ENCODE peak calls at places on chromosomes 5 and 9, in four cellular contexts. One of them, this sample, is unnamed.

GRCh38 chr5:71887680-71888079 is 168.6 kb downstream of the CARTPT start:
- DNase-seq in GM23338: peak
- DNase-seq in testis: peak
- DNase-seq in GM20000: peak
- DNase-seq in this sample: peak

GRCh38 chr9:136653323-136654064 is 9.2 kb upstream of the EGFL7 start:
- DNase-seq in GM23338: no peak
- DNase-seq in testis: no peak
- DNase-seq in GM20000: no peak
- DNase-seq in this sample: no peak

GRCh38 chr5:38291355-38291754 is 33.0 kb downstream of the EGFLAM start:
- DNase-seq in GM23338: no peak
- DNase-seq in testis: no peak
- DNase-seq in GM20000: no peak
- DNase-seq in this sample: no peak

GRCh38 chr5:18394154-18394804 is 760.0 kb downstream of the TAF11L14 start:
- DNase-seq in GM23338: peak
- DNase-seq in testis: peak
- DNase-seq in GM20000: peak
- DNase-seq in this sample: peak

GRCh38 chr5:135737701-135738563 is 96.5 kb upstream of the SLC25A48 start:
- DNase-seq in GM23338: no peak
- DNase-seq in testis: no peak
- DNase-seq in GM20000: no peak
- DNase-seq in this sample: no peak

GRCh38 chr9:87167161-87167560 is 219.9 kb upstream of the GAS1 start:
- DNase-seq in GM23338: peak
- DNase-seq in testis: no peak
- DNase-seq in GM20000: no peak
- DNase-seq in this sample: no peak

GRCh38 chr5:106185661-106186081 is 1485.1 kb downstream of the EFNA5 start:
- DNase-seq in GM23338: no peak
- DNase-seq in testis: no peak
- DNase-seq in GM20000: no peak
- DNase-seq in this sample: no peak

GRCh38 chr9:73583590-73583989 is 431.9 kb downstream of the ANXA1 start:
- DNase-seq in GM23338: no peak
- DNase-seq in testis: no peak
- DNase-seq in GM20000: no peak
- DNase-seq in this sample: no peak

GRCh38 chr5:74648835-74649286 is 8.3 kb upstream of the ENC1 start:
- DNase-seq in GM23338: peak
- DNase-seq in testis: peak
- DNase-seq in GM20000: peak
- DNase-seq in this sample: peak

GRCh38 chr5:179110528-179110927 is 50.4 kb downstream of the ZNF354C start:
- DNase-seq in GM23338: no peak
- DNase-seq in testis: peak
- DNase-seq in GM20000: peak
- DNase-seq in this sample: no peak

GRCh38 chr5:110653231-110653970 is 73.1 kb downstream of the TMEM232 start:
- DNase-seq in GM23338: no peak
- DNase-seq in testis: no peak
- DNase-seq in GM20000: no peak
- DNase-seq in this sample: no peak

GRCh38 chr5:74040811-74041491 is 415.0 kb downstream of the ARHGEF28 start:
- DNase-seq in GM23338: no peak
- DNase-seq in testis: no peak
- DNase-seq in GM20000: no peak
- DNase-seq in this sample: no peak

GRCh38 chr5:135393691-135394090 is 5.3 kb downstream of the MACROH2A1 start:
- DNase-seq in GM23338: no peak
- DNase-seq in testis: no peak
- DNase-seq in GM20000: no peak
- DNase-seq in this sample: no peak

GRCh38 chr5:149466457-149466972 is 84.7 kb downstream of the CSNK1A1 start:
- DNase-seq in GM23338: no peak
- DNase-seq in testis: no peak
- DNase-seq in GM20000: no peak
- DNase-seq in this sample: no peak

GRCh38 chr9:70868661-70869652 is 252.5 kb downstream of the TRPM3 start:
- DNase-seq in GM23338: no peak
- DNase-seq in testis: peak
- DNase-seq in GM20000: no peak
- DNase-seq in this sample: no peak

GRCh38 chr9:120841930-120842684 is 615 bp downstream of the PSMD5 start:
- DNase-seq in GM23338: peak
- DNase-seq in testis: no peak
- DNase-seq in GM20000: peak
- DNase-seq in this sample: no peak

GRCh38 chr5:173308226-173308625 is 20.0 kb downstream of the STC2 start:
- DNase-seq in GM23338: no peak
- DNase-seq in testis: no peak
- DNase-seq in GM20000: no peak
- DNase-seq in this sample: no peak

GRCh38 chr5:4294878-4295277 is 699.2 kb downstream of the IRX1 start:
- DNase-seq in GM23338: no peak
- DNase-seq in testis: no peak
- DNase-seq in GM20000: no peak
- DNase-seq in this sample: no peak

GRCh38 chr5:169161022-169161680 is 139.8 kb downstream of the SLIT3 start:
- DNase-seq in GM23338: peak
- DNase-seq in testis: no peak
- DNase-seq in GM20000: no peak
- DNase-seq in this sample: no peak

DNA sequence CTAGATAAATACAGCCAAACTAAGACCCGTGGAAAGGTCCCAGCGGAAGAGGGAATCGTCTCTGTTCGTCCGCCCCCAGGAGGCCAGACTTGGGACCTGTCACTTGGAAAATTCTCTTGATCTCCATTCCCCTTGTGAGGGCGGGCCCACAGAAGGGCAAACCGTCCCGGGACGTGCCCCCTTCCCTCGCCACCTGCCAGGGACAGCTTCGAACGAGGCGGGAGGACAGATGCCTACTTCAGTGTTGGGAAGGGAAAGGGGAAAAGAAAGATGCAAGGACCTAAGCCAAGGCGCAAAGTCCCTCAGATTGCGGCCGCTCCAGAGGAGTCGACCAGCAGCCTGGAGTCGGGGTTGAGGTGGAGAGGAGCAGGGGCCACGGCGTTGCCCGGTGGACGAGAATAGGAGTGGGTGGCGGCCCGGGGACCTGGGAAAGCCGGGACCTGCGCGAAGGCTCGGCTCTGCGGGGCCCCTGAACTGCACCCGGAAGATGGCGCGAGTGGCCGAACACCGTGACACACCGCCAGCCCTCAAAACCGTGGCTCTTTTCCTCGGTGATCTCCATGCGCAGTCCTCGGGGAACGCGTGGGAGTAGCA is 4.4 kb upstream of the EBF1 start:
- DNase-seq in GM23338: peak
- DNase-seq in testis: peak
- DNase-seq in GM20000: no peak
- DNase-seq in this sample: peak
- TF ChIP-seq CTCF in GM23338: peak
- TF ChIP-seq CTCF in testis: peak
- TF ChIP-seq CTCF in GM20000: no peak
- TF ChIP-seq CTCF in this sample: peak

GRCh38 chr9:74742792-74743389 is 144.8 kb downstream of the TRPM6 start:
- DNase-seq in GM23338: peak
- DNase-seq in testis: peak
- DNase-seq in GM20000: peak
- DNase-seq in this sample: no peak
- TF ChIP-seq CTCF in GM23338: peak
- TF ChIP-seq CTCF in testis: peak
- TF ChIP-seq CTCF in GM20000: peak
- TF ChIP-seq CTCF in this sample: peak

GRCh38 chr9:34372598-34373011 is 4.1 kb downstream of the MYORG start:
- DNase-seq in GM23338: peak
- DNase-seq in testis: peak
- DNase-seq in GM20000: no peak
- DNase-seq in this sample: no peak
- TF ChIP-seq CTCF in GM23338: no peak
- TF ChIP-seq CTCF in testis: no peak
- TF ChIP-seq CTCF in GM20000: no peak
- TF ChIP-seq CTCF in this sample: no peak

GRCh38 chr9:130895038-130895437 is 1.6 kb downstream of the QRFP start:
- DNase-seq in GM23338: no peak
- DNase-seq in testis: no peak
- DNase-seq in GM20000: no peak
- DNase-seq in this sample: no peak

GRCh38 chr9:130891699-130892502 is 4.7 kb downstream of the QRFP start:
- DNase-seq in GM23338: no peak
- DNase-seq in testis: peak
- DNase-seq in GM20000: no peak
- DNase-seq in this sample: no peak

GRCh38 chr9:130892503-130893249 is 3.9 kb downstream of the QRFP start:
- DNase-seq in GM23338: no peak
- DNase-seq in testis: no peak
- DNase-seq in GM20000: no peak
- DNase-seq in this sample: no peak

GRCh38 chr9:130894546-130894945 is 2.1 kb downstream of the QRFP start:
- DNase-seq in GM23338: no peak
- DNase-seq in testis: peak
- DNase-seq in GM20000: no peak
- DNase-seq in this sample: no peak

GRCh38 chr9:130893250-130894101 is 3.1 kb downstream of the QRFP start:
- DNase-seq in GM23338: no peak
- DNase-seq in testis: peak
- DNase-seq in GM20000: no peak
- DNase-seq in this sample: no peak
- TF ChIP-seq CTCF in GM23338: peak
- TF ChIP-seq CTCF in testis: peak
- TF ChIP-seq CTCF in GM20000: no peak
- TF ChIP-seq CTCF in this sample: peak

GRCh38 chr5:42995152-42995751 is 44.9 kb downstream of the ANXA2R start:
- DNase-seq in GM23338: no peak
- DNase-seq in testis: no peak
- DNase-seq in GM20000: no peak
- DNase-seq in this sample: no peak
- TF ChIP-seq CTCF in GM23338: no peak
- TF ChIP-seq CTCF in testis: no peak
- TF ChIP-seq CTCF in GM20000: no peak
- TF ChIP-seq CTCF in this sample: no peak

GRCh38 chr5:154189819-154190651 is 498 bp upstream of the GALNT10 start:
- DNase-seq in GM23338: peak
- DNase-seq in testis: peak
- DNase-seq in GM20000: peak
- DNase-seq in this sample: peak

GRCh38 chr5:154190652-154191304 is at the start of gene GALNT10:
- DNase-seq in GM23338: peak
- DNase-seq in testis: peak
- DNase-seq in GM20000: peak
- DNase-seq in this sample: peak

GRCh38 chr5:154193176-154193575 is 2.6 kb downstream of the GALNT10 start:
- DNase-seq in GM23338: no peak
- DNase-seq in testis: no peak
- DNase-seq in GM20000: no peak
- DNase-seq in this sample: no peak

GRCh38 chr5:154193636-154194035 is 3.1 kb downstream of the GALNT10 start:
- DNase-seq in GM23338: no peak
- DNase-seq in testis: no peak
- DNase-seq in GM20000: no peak
- DNase-seq in this sample: no peak

DNA sequence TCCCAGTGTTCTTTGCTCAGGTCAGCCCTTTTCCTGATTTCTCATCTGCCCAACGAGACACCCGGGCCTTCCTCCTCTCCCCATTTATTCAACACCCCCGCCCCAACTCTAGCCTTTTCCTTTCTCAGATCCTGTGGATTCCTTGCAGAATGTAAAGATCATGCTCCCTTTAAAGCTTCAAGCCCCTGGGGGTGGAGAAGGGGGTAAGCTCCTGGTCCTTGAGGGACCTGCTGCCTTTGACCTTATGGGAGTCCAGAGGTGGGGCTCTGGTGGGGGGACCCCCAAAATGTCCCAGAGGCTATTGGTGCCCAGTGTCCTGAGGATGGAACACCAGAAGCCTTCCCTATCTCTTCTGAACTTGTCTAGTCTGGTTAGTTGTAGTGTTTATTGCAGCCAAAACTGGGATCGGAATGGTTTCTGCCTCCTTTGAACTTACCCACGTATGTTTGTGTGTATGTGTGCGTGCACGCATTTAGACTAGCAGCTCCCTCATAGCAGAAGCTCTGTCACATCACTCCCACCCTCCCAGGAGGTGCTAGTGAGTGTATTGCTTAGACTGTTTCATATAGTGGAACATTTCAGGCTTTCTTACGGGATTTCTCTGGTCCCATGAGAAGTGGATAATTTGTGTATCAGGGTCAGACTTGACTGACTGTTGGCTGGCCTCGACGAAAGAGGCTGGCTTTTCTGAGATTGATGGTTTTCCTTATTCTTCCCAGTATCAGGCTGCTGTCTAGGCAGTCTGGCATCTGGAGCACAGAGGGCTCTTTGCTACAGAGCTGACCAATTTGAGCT is 1.1 kb downstream of the GALNT10 start:
- DNase-seq in GM23338: no peak
- DNase-seq in testis: peak
- DNase-seq in GM20000: peak
- DNase-seq in this sample: no peak
- TF ChIP-seq CTCF in GM23338: no peak
- TF ChIP-seq CTCF in testis: no peak
- TF ChIP-seq CTCF in GM20000: no peak
- TF ChIP-seq CTCF in this sample: no peak

DNA sequence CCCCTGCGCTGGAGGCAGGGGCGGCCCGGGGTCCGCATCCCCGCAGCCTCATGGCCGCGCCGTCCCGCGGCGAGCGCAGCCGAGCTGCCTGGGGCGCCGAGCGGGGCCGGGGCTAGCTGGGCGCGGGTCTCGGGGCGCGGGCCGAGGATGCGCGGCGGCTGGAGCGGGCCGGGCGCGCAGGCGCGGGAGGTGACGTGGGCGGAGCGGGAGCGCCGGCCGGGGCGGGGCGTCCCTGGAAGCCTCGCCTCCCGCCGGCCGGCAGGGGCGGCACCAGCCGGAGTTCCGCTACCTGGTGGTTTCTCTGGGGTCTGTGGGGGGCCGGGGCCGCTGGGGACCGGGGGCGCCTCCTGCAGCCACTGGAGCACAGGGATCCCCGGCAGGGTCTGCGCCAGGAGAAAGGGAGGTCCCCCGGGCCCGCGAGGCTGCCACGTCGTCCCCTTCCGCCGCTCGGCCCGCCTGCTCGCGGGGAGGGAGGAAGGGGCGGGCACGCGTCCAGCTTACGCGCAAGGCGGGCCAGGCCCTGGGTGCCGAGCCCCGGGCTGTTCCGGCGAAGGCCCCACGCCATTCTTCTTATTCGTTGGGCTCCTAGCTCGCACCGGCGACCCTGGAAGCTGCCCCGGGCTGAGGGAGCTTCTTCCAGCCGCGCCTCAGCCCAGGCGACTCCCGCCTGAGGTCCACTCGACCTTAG is at the start of gene LPCAT1:
- DNase-seq in GM23338: peak
- DNase-seq in testis: peak
- DNase-seq in GM20000: peak
- DNase-seq in this sample: peak
- TF ChIP-seq CTCF in GM23338: no peak
- TF ChIP-seq CTCF in testis: peak
- TF ChIP-seq CTCF in GM20000: no peak
- TF ChIP-seq CTCF in this sample: no peak

This sample was measured in GM10248.